ENCODE peak calls at places on chromosomes 5 and 9, in five cellular contexts. S, G, X, H and A are unnamed samples.

GRCh38 chr5:108727154-108727638 is 20.5 kb upstream of the FER start:
- DNase-seq in S (peak; percentile 45), G (peak; percentile 29), X (peak; percentile 55), H (no peak), A (peak; percentile 42)

GRCh38 chr9:131238402-131239021 is 37.8 kb downstream of the FAM78A start:
- DNase-seq in S (no peak), G (no peak), X (no peak), H (peak; percentile 41), A (peak; percentile 94)

GRCh38 chr5:14447958-14448881 is 133.4 kb upstream of the OTULINL start:
- DNase-seq in S (no peak), G (peak; percentile 30), X (no peak), H (peak; percentile 86), A (peak; percentile 18)

GRCh38 chr9:2859776-2860379 is 16.0 kb upstream of the PUM3 start:
- DNase-seq in S (peak; percentile 81), G (peak; percentile 70), X (peak; percentile 67), H (peak; percentile 77), A (peak; percentile 76)

GRCh38 chr5:68689010-68689409 is 404.8 kb upstream of the SLC30A5 start:
- DNase-seq in S (no peak), G (no peak), X (no peak), H (no peak), A (no peak)

GRCh38 chr9:9352877-9353481 is 1259.8 kb downstream of the PTPRD start:
- DNase-seq in S (peak; percentile 17), G (peak; percentile 7), X (no peak), H (peak; percentile 6), A (peak; percentile 3)

GRCh38 chr9:4144869-4145268 is 155.0 kb downstream of the GLIS3 start:
- DNase-seq in S (no peak), G (no peak), X (no peak), H (no peak), A (no peak)

GRCh38 chr5:179438461-179438860 is 93.2 kb upstream of the ADAMTS2 start:
- DNase-seq in S (no peak), G (no peak), X (peak; percentile 20), H (no peak), A (no peak)

GRCh38 chr5:10222326-10222725 is 27.4 kb downstream of the ATPSCKMT start:
- DNase-seq in S (peak; percentile 37), G (no peak), X (no peak), H (no peak), A (no peak)

GRCh38 chr5:57172466-57172961 is 1.3 kb upstream of the GPBP1 start:
- DNase-seq in S (peak; percentile 16), G (no peak), X (no peak), H (no peak), A (peak; percentile 28)

GRCh38 chr9:81562221-81563019 is 126.9 kb downstream of the TLE1 start:
- DNase-seq in S (peak; percentile 35), G (peak; percentile 76), X (no peak), H (no peak), A (peak; percentile 16)

GRCh38 chr5:126354857-126355731 is 68.1 kb upstream of the GRAMD2B start:
- DNase-seq in S (no peak), G (no peak), X (no peak), H (no peak), A (peak; percentile 59)

GRCh38 chr5:151180291-151180690 is 22.7 kb upstream of the ANXA6 start:
- DNase-seq in S (no peak), G (no peak), X (no peak), H (no peak), A (no peak)

GRCh38 chr5:72600401-72600981 is 93.3 kb upstream of the ZNF366 start:
- DNase-seq in S (peak; percentile 61), G (no peak), X (no peak), H (no peak), A (no peak)

GRCh38 chr5:761854-762685 is 22.5 kb downstream of the ZDHHC11B start:
- DNase-seq in S (peak; percentile 13), G (no peak), X (peak; percentile 93), H (peak; percentile 35), A (no peak)

DNA sequence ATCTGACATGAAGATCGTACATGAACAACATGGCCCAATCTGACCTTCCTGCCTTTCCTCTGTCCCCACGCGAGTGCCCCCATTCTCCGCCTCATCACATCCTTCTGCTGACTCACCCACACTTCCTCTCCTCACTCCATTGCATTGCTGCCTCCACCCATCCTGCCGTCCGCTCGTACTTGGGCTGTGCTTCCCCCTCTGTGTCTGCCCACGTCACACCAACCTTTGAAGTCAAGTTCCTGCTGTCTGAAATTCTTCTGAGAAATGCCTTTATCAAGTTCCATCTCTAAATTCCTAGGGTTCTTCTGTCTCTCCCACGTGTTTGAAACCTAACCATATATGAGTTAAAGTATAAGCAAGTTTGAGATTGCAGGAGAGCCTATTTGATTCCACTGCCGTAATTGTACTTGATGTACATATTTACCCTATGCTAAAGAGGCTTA is 18.0 kb upstream of the STARD4 start:
- DNase-seq in S (peak; percentile 76), G (peak; percentile 63), X (peak; percentile 86), H (no peak), A (peak; percentile 64)
- H3K4me3 ChIP-seq in S (no peak overlapping the region), G (no peak overlapping the region), X (no peak overlapping the region), H (no peak overlapping the region), A (peak overlapping the region; percentile 26)

GRCh38 chr5:134006119-134006514 is 1.3 kb upstream of the VDAC1 start:
- DNase-seq in S (no peak), G (no peak), X (no peak), H (no peak), A (no peak)
- H3K4me3 ChIP-seq in S (no peak overlapping the region), G (no peak overlapping the region), X (peak overlapping the region; percentile 88), H (peak overlapping the region; percentile 97), A (peak overlapping the region; percentile 99)

GRCh38 chr9:72113081-72113480 is 36.2 kb upstream of the GDA start:
- DNase-seq in S (no peak), G (no peak), X (no peak), H (no peak), A (no peak)
- H3K4me3 ChIP-seq in S (no peak overlapping the region), G (no peak overlapping the region), X (no peak overlapping the region), H (no peak overlapping the region), A (no peak overlapping the region)

GRCh38 chr9:127523312-127523851 is 72.1 kb downstream of the LRSAM1 start:
- DNase-seq in S (no peak), G (no peak), X (no peak), H (no peak), A (peak; percentile 62)
- H3K4me3 ChIP-seq in S (no peak overlapping the region), G (no peak overlapping the region), X (no peak overlapping the region), H (no peak overlapping the region), A (no peak overlapping the region)

GRCh38 chr5:142772766-142773293 is 2.7 kb downstream of the ARHGAP26 start:
- DNase-seq in S (no peak), G (no peak), X (no peak), H (no peak), A (no peak)
- H3K4me3 ChIP-seq in S (no peak overlapping the region), G (no peak overlapping the region), X (peak overlapping the region; percentile 89), H (no peak overlapping the region), A (no peak overlapping the region)

GRCh38 chr9:95206143-95206542 is 111.4 kb downstream of the FANCC start:
- DNase-seq in S (no peak), G (no peak), X (no peak), H (peak; percentile 32), A (peak; percentile 58)
- H3K4me3 ChIP-seq in S (peak overlapping the region; percentile 24), G (no peak overlapping the region), X (no peak overlapping the region), H (peak overlapping the region; percentile 19), A (peak overlapping the region; percentile 22)

GRCh38 chr5:42876375-42876844 is 64.7 kb upstream of the SELENOP start:
- DNase-seq in S (peak; percentile 33), G (no peak), X (no peak), H (no peak), A (no peak)
- H3K4me3 ChIP-seq in S (no peak overlapping the region), G (no peak overlapping the region), X (no peak overlapping the region), H (no peak overlapping the region), A (no peak overlapping the region)